ENCODE peak calls at places on chromosomes 4 and X, in ten cellular contexts. D is activated naive CD4-positive, alpha-beta T cell treated with Interleukin-2 at 50 U/mL for 16 hours; K is midbrain; C is activated T-cell treated with anti-CD3 and anti-CD28 coated beads, Interleukin-2, amount 50 U/mL, for 48 hours; G is EL; W is nephron progenitor cell; T is NCI-H69; X is stimulated activated CD4-positive, alpha-beta T cell treated with anti-CD3 and anti-CD28 coated beads, Interleukin-12 subunit alpha, Interleukin-12 subunit beta, amount 100 ng/mL, for 24 hours; Y is stimulated activated CD8-positive, alpha-beta memory T cell treated with anti-CD3 and anti-CD28 coated beads, Interleukin-7, amount 100 ng/mL, for 24 hours; M is uterus. J is an unnamed sample.

GRCh38 chr4:6480532-6481088 is 8.2 kb upstream of the PPP2R2C start:
- DNase-seq in D (no peak), K (no peak), C (no peak), G (no peak), W (no peak), T (no peak), X (no peak), Y (no peak), M (no peak), J (no peak)

GRCh38 chrX:78687586-78687985 is 28.5 kb upstream of the RTL3 start:
- DNase-seq in D (no peak), K (no peak), C (no peak), G (no peak), W (no peak), T (no peak), X (no peak), Y (no peak), M (no peak), J (no peak)

GRCh38 chrX:12139934-12140611 is 1.8 kb downstream of the FRMPD4 start:
- DNase-seq in D (no peak), K (no peak), C (no peak), G (peak), W (no peak), T (peak), X (no peak), Y (no peak), M (no peak), J (no peak)

GRCh38 chr4:16573181-16573580 is 325.3 kb downstream of the LDB2 start:
- DNase-seq in D (no peak), K (no peak), C (no peak), G (peak), W (no peak), T (no peak), X (no peak), Y (no peak), M (no peak), J (no peak)

GRCh38 chrX:13190051-13190450 is 129.8 kb downstream of the ATXN3L start:
- DNase-seq in D (no peak), K (no peak), C (no peak), G (no peak), W (no peak), T (peak), X (no peak), Y (no peak), M (no peak), J (no peak)

GRCh38 chr4:140943887-140944515 is 187.8 kb upstream of the TBC1D9 start:
- DNase-seq in D (no peak), K (no peak), C (no peak), G (peak), W (no peak), T (no peak), X (no peak), Y (no peak), M (no peak), J (no peak)

GRCh38 chr4:36189511-36190226 is 54.6 kb downstream of the ARAP2 start:
- DNase-seq in D (no peak), K (no peak), C (no peak), G (no peak), W (no peak), T (no peak), X (no peak), Y (no peak), M (no peak), J (no peak)

GRCh38 chr4:146333187-146333894 is 119.0 kb downstream of the REELD1 start:
- DNase-seq in D (peak), K (no peak), C (peak), G (peak), W (no peak), T (peak), X (no peak), Y (no peak), M (no peak), J (no peak)

GRCh38 chrX:132023896-132024386 is 839 bp downstream of the STK26 start:
- DNase-seq in D (peak), K (no peak), C (peak), G (no peak), W (peak), T (peak), X (peak), Y (peak), M (peak), J (no peak)

GRCh38 chrX:21875013-21875412 is 19.2 kb downstream of the YY2 start:
- DNase-seq in D (no peak), K (no peak), C (no peak), G (no peak), W (no peak), T (no peak), X (no peak), Y (no peak), M (no peak), J (peak)

GRCh38 chr4:24195976-24196736 is 306.3 kb upstream of the PPARGC1A start:
- DNase-seq in D (no peak), K (no peak), C (no peak), G (no peak), W (no peak), T (no peak), X (no peak), Y (no peak), M (no peak), J (no peak)

GRCh38 chr4:17494258-17494657 is 17.6 kb downstream of the QDPR start:
- DNase-seq in D (no peak), K (no peak), C (peak), G (peak), W (no peak), T (peak), X (no peak), Y (no peak), M (peak), J (no peak)

GRCh38 chrX:23246001-23246400 is 88.6 kb upstream of the PTCHD1 start:
- DNase-seq in D (no peak), K (no peak), C (no peak), G (peak), W (no peak), T (no peak), X (no peak), Y (no peak), M (no peak), J (no peak)

GRCh38 chrX:4263005-4263404 is 549.6 kb upstream of the PRKX start:
- DNase-seq in D (no peak), K (no peak), C (no peak), G (no peak), W (no peak), T (peak), X (no peak), Y (no peak), M (no peak), J (peak)

GRCh38 chr4:8932884-8933283 is 61.2 kb upstream of the HMX1 start:
- DNase-seq in D (no peak), K (no peak), C (no peak), G (no peak), W (no peak), T (no peak), X (no peak), Y (no peak), M (no peak), J (no peak)

GRCh38 chr4:164768516-164768915 is 14.6 kb downstream of the SMIM31 start:
- DNase-seq in D (no peak), K (no peak), C (no peak), G (peak), W (no peak), T (no peak), X (no peak), Y (no peak), M (no peak), J (no peak)

GRCh38 chrX:124239911-124240310 is 92.5 kb upstream of the TEX13D start:
- DNase-seq in D (peak), K (no peak), C (peak), G (no peak), W (no peak), T (no peak), X (no peak), Y (no peak), M (no peak), J (no peak)

GRCh38 chr4:53003959-53004358 is 141.8 kb downstream of the RASL11B start:
- DNase-seq in D (no peak), K (no peak), C (no peak), G (no peak), W (no peak), T (no peak), X (no peak), Y (no peak), M (no peak), J (no peak)

GRCh38 chrX:68490644-68491043 is 8.2 kb upstream of the YIPF6 start:
- DNase-seq in D (no peak), K (no peak), C (no peak), G (peak), W (no peak), T (peak), X (no peak), Y (no peak), M (no peak), J (peak)

GRCh38 chr4:8355306-8355705 is 85.2 kb downstream of the ACOX3 start:
- DNase-seq in D (no peak), K (no peak), C (no peak), G (no peak), W (no peak), T (no peak), X (no peak), Y (no peak), M (no peak), J (no peak)

GRCh38 chr4:166808380-166808779 is 425.9 kb downstream of the SPOCK3 start:
- DNase-seq in D (no peak), K (no peak), C (no peak), G (no peak), W (no peak), T (no peak), X (no peak), Y (no peak), M (no peak), J (no peak)

GRCh38 chrX:53714580-53715335 is 28.2 kb upstream of the HUWE1 start:
- DNase-seq in D (peak), K (no peak), C (peak), G (peak), W (no peak), T (no peak), X (peak), Y (no peak), M (no peak), J (no peak)

GRCh38 chr4:113407409-113407808 is 354.1 kb downstream of the CAMK2D start:
- DNase-seq in D (no peak), K (no peak), C (no peak), G (no peak), W (no peak), T (peak), X (no peak), Y (no peak), M (no peak), J (no peak)

GRCh38 chr4:2591189-2591588 is 54.7 kb downstream of the FAM193A start:
- DNase-seq in D (no peak), K (peak), C (no peak), G (no peak), W (no peak), T (no peak), X (no peak), Y (no peak), M (no peak), J (peak)

GRCh38 chr4:140085062-140085622 is 68.8 kb downstream of the MAML3 start:
- DNase-seq in D (no peak), K (no peak), C (no peak), G (no peak), W (no peak), T (peak), X (no peak), Y (no peak), M (no peak), J (no peak)

GRCh38 chrX:101659601-101660063 is at the start of gene ARMCX2:
- DNase-seq in D (no peak), K (peak), C (peak), G (peak), W (peak), T (peak), X (no peak), Y (no peak), M (peak), J (peak)

GRCh38 chr4:17072483-17072882 is 174.0 kb upstream of the LDB2 start:
- DNase-seq in D (no peak), K (no peak), C (no peak), G (no peak), W (no peak), T (no peak), X (no peak), Y (no peak), M (no peak), J (no peak)

GRCh38 chr4:147157860-147158701 is 212.4 kb upstream of the TTC29 start:
- DNase-seq in D (no peak), K (peak), C (peak), G (peak), W (peak), T (no peak), X (no peak), Y (no peak), M (no peak), J (peak)

GRCh38 chr4:177667687-177668086 is 225.4 kb upstream of the AGA start:
- DNase-seq in D (no peak), K (no peak), C (no peak), G (no peak), W (no peak), T (peak), X (no peak), Y (no peak), M (no peak), J (no peak)

GRCh38 chr4:53748328-53748772 is 157.1 kb upstream of the LNX1 start:
- DNase-seq in D (no peak), K (no peak), C (no peak), G (no peak), W (no peak), T (no peak), X (no peak), Y (no peak), M (no peak), J (no peak)

J was measured in SK-N-SH.